ENCODE peak calls at places on chromosomes 16 and 17, in nine cellular contexts. N, X, K, L, F, C, I, S and D are unnamed samples.

GRCh38 chr17:17987901-17988300 is 15.2 kb downstream of the DRC3 start:
- DNase-seq in N (no peak), X (no peak), K (no peak), L (no peak), F (no peak), C (no peak), I (no peak), S (no peak), D (no peak)

GRCh38 chr17:57593739-57594462 is 151.2 kb downstream of the CCDC182 start:
- DNase-seq in N (no peak), X (no peak), K (no peak), L (no peak), F (no peak), C (no peak), I (no peak), S (no peak), D (no peak)

GRCh38 chr17:82678265-82678891 is 20.1 kb downstream of the RAB40B start:
- DNase-seq in N (no peak), X (no peak), K (no peak), L (no peak), F (peak; percentile 24), C (no peak), I (no peak), S (no peak), D (no peak)

GRCh38 chr17:7955414-7956042 is 23.5 kb downstream of the CNTROB start:
- DNase-seq in N (no peak), X (no peak), K (no peak), L (no peak), F (no peak), C (no peak), I (peak; percentile 75), S (no peak), D (no peak)

GRCh38 chr17:28368306-28368831 is 1.7 kb downstream of the VTN start:
- DNase-seq in N (no peak), X (no peak), K (no peak), L (no peak), F (no peak), C (no peak), I (no peak), S (no peak), D (no peak)

GRCh38 chr17:73646409-73647305 is 2.4 kb upstream of the SDK2 start:
- DNase-seq in N (no peak), X (no peak), K (no peak), L (no peak), F (peak; percentile 12), C (no peak), I (peak; percentile 4), S (peak; percentile 18), D (no peak)

GRCh38 chr16:70738083-70738977 is 52.5 kb upstream of the MTSS2 start:
- DNase-seq in N (peak; percentile 51), X (no peak), K (peak; percentile 56), L (peak; percentile 69), F (peak; percentile 59), C (no peak), I (peak; percentile 75), S (peak; percentile 96), D (peak; percentile 71)

GRCh38 chr17:77451894-77452852 is 311.4 kb downstream of the SEC14L1 start:
- DNase-seq in N (no peak), X (peak; percentile 50), K (peak; percentile 83), L (no peak), F (peak; percentile 43), C (no peak), I (peak; percentile 84), S (peak; percentile 80), D (peak; percentile 79)

GRCh38 chr17:56096026-56096807 is 57.1 kb upstream of the ANKFN1 start:
- DNase-seq in N (no peak), X (no peak), K (no peak), L (no peak), F (no peak), C (no peak), I (no peak), S (peak; percentile 51), D (peak; percentile 38)

GRCh38 chr17:36722121-36722902 is 120.9 kb downstream of the MRM1 start:
- DNase-seq in N (peak; percentile 79), X (peak; percentile 21), K (peak; percentile 74), L (peak; percentile 48), F (peak; percentile 72), C (no peak), I (peak; percentile 65), S (peak; percentile 19), D (peak; percentile 14)

GRCh38 chr17:59840329-59840907 is 52.3 kb downstream of the TUBD1 start:
- DNase-seq in N (no peak), X (peak; percentile 16), K (no peak), L (no peak), F (peak; percentile 77), C (no peak), I (peak; percentile 71), S (peak; percentile 56), D (peak; percentile 65)

GRCh38 chr17:50573866-50574571 is 13.5 kb downstream of the CACNA1G start:
- DNase-seq in N (no peak), X (no peak), K (no peak), L (no peak), F (no peak), C (no peak), I (no peak), S (no peak), D (no peak)

GRCh38 chr17:76497979-76498885 is 3.0 kb downstream of the RHBDF2 start:
- DNase-seq in N (no peak), X (peak; percentile 81), K (peak; percentile 60), L (peak; percentile 68), F (peak; percentile 61), C (peak; percentile 45), I (peak; percentile 90), S (peak; percentile 74), D (peak; percentile 82)

GRCh38 chr17:4822835-4823234 is 10.3 kb upstream of the MINK1 start:
- DNase-seq in N (no peak), X (no peak), K (no peak), L (no peak), F (no peak), C (no peak), I (no peak), S (no peak), D (no peak)

GRCh38 chr17:40106760-40107265 is 6.4 kb upstream of the NR1D1 start:
- DNase-seq in N (no peak), X (no peak), K (no peak), L (no peak), F (no peak), C (no peak), I (peak; percentile 67), S (peak; percentile 53), D (no peak)

GRCh38 chr16:58501242-58502131 is 1.5 kb downstream of the NDRG4 start:
- DNase-seq in N (no peak), X (peak; percentile 72), K (peak; percentile 33), L (no peak), F (peak; percentile 40), C (no peak), I (no peak), S (no peak), D (no peak)

GRCh38 chr17:880074-880870 is 98.1 kb downstream of the MRM3 start:
- DNase-seq in N (peak; percentile 47), X (no peak), K (no peak), L (no peak), F (no peak), C (no peak), I (peak; percentile 38), S (no peak), D (peak; percentile 21)

GRCh38 chr17:64270885-64271284 is 7.8 kb upstream of the TEX2 start:
- DNase-seq in N (no peak), X (no peak), K (no peak), L (no peak), F (peak; percentile 33), C (no peak), I (no peak), S (no peak), D (no peak)

GRCh38 chr16:3857189-3858013 is 23.1 kb downstream of the CREBBP start:
- DNase-seq in N (no peak), X (no peak), K (peak; percentile 30), L (peak; percentile 67), F (peak; percentile 83), C (no peak), I (peak; percentile 89), S (peak; percentile 85), D (no peak)

GRCh38 chr17:45224671-45225050 is 3.0 kb downstream of the FMNL1 start:
- DNase-seq in N (no peak), X (no peak), K (no peak), L (no peak), F (peak; percentile 34), C (no peak), I (no peak), S (no peak), D (no peak)

DNA sequence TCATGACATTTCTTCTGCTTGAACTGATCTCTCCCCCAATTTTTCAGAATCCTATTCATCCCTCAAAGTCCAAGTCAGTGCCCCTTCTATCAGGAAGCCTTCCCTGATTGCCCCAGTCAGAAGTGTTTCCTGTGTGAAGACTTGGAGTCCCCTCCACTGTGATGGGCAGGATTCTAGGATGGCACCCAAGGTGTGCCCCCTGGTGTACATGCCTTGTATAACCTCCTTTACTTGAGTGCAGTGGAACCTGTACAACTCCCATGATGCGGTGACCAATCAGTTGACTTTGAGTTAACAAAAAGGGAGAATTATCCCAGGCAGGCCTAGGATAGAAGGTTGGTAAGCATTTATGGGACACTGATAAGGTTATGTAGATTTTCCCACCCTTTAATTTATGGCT is 23.4 kb downstream of the MYH13 start:
- DNase-seq in N (no peak), X (no peak), K (no peak), L (no peak), F (peak; percentile 45), C (no peak), I (peak; percentile 10), S (no peak), D (no peak)
- H3K4me3 ChIP-seq in N (no peak overlapping the region), X (no peak overlapping the region), K (no peak overlapping the region), L (no peak overlapping the region), F (no peak overlapping the region), C (no peak overlapping the region), I (no peak overlapping the region), S (no peak overlapping the region), D (no peak overlapping the region)

GRCh38 chr17:39011907-39012468 is 44.8 kb upstream of the FBXO47 start:
- DNase-seq in N (no peak), X (no peak), K (no peak), L (no peak), F (no peak), C (no peak), I (no peak), S (no peak), D (no peak)
- TF ChIP-seq CTCF in N (no peak), X (no peak), K (no peak), L (no peak), F (no peak), C (no peak), I (no peak), S (no peak), D (no peak)

DNA sequence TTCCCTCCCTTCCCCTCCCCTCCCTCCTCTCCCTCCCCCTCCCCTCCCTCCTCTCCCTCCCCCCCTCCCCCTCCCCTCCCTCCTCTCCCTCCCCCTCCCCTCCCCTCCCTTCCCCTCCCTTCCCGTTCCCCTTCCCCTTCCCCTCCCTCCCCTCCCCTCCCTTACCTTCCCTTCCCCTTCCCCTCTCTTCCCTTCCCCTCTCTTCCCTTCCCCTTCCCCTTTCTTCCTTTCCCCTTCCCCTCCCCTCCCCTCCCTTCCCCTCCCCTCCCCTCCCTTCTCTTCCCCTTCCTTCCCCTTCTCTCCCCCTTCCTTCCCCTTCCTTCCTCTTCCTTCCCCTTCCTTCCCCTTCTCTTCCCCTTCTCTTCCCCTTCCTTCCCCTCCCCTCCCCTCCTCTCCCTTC is 61.1 kb downstream of the EMP2 start:
- DNase-seq in N (no peak), X (no peak), K (no peak), L (no peak), F (no peak), C (no peak), I (no peak), S (no peak), D (no peak)
- H3K4me3 ChIP-seq in N (no peak overlapping the region), X (no peak overlapping the region), K (no peak overlapping the region), L (no peak overlapping the region), F (no peak overlapping the region), C (no peak overlapping the region), I (no peak overlapping the region), S (no peak overlapping the region), D (no peak overlapping the region)

GRCh38 chr16:48274476-48274875 is 27.1 kb upstream of the ABCC11 start:
- DNase-seq in N (no peak), X (no peak), K (no peak), L (no peak), F (no peak), C (no peak), I (no peak), S (no peak), D (no peak)
- TF ChIP-seq CTCF in N (no peak), X (no peak), K (no peak), L (no peak), F (no peak), C (no peak), I (no peak), S (no peak), D (no peak)